ENCODE peak calls at places on chromosome 14, in eight cellular contexts. K is sigmoid colon; R is astrocyte of the spinal cord; N is transverse colon; L is fibroblast of pulmonary artery; Z is CD4-positive, alpha-beta T cell; I is kidney epithelial cell; D is mesothelial cell of epicardium. X is an unnamed sample.

GRCh38 chr14:74891870-74892269 is 10.2 kb downstream of the DLST start:
- DNase-seq in I (no peak), N (no peak), Z (no peak), L (no peak), K (no peak), R (peak), D (no peak), X (no peak)

GRCh38 chr14:23725980-23726746 is 90.0 kb downstream of the DHRS2 start:
- DNase-seq in D (no peak), L (no peak), K (no peak), Z (no peak), I (no peak), N (no peak), R (no peak), X (no peak)

GRCh38 chr14:68979722-68980552 is 835 bp upstream of the ACTN1 start:
- DNase-seq in D (no peak), L (no peak), R (peak), Z (no peak), K (peak), I (no peak), N (peak), X (no peak)

GRCh38 chr14:70753518-70753953 is 55.8 kb downstream of the MAP3K9 start:
- DNase-seq in I (no peak), R (no peak), L (no peak), K (no peak), D (no peak), N (no peak), Z (no peak), X (no peak)

GRCh38 chr14:75307700-75308379 is 29.2 kb downstream of the FOS start:
- DNase-seq in Z (peak), K (peak), R (peak), I (no peak), D (peak), N (peak), L (peak), X (peak)

GRCh38 chr14:24395609-24396580 is 2.9 kb upstream of the NYNRIN start:
- DNase-seq in N (no peak), Z (no peak), I (no peak), K (peak), R (no peak), D (no peak), L (peak), X (no peak)

GRCh38 chr14:54346257-54346656 is 50.5 kb upstream of the CDKN3 start:
- DNase-seq in Z (no peak), L (no peak), R (no peak), D (no peak), I (no peak), K (no peak), N (no peak), X (no peak)

GRCh38 chr14:21539154-21539940 is 13.2 kb upstream of the SALL2 start:
- DNase-seq in N (no peak), L (no peak), R (no peak), K (no peak), Z (no peak), D (no peak), I (no peak), X (no peak)

GRCh38 chr14:103259184-103259583 is 74.9 kb upstream of the EIF5 start:
- DNase-seq in D (no peak), L (no peak), K (no peak), N (no peak), I (no peak), Z (no peak), R (no peak), X (no peak)

GRCh38 chr14:71488703-71489141 is 443.5 kb upstream of the RGS6 start:
- DNase-seq in D (no peak), I (no peak), L (peak), N (no peak), R (peak), Z (no peak), K (no peak), X (no peak)

GRCh38 chr14:77458249-77458950 is 507 bp downstream of the AHSA1 start:
- DNase-seq in R (peak), I (no peak), Z (peak), L (peak), N (peak), D (no peak), K (no peak), X (peak)

GRCh38 chr14:24058260-24058950 is 6.6 kb downstream of the CARMIL3 start:
- DNase-seq in Z (no peak), I (no peak), N (peak), K (peak), L (peak), R (peak), D (no peak), X (peak)

GRCh38 chr14:23361320-23361719 is 3.7 kb downstream of the EFS start:
- DNase-seq in Z (no peak), D (no peak), R (peak), N (no peak), L (peak), K (no peak), I (no peak), X (no peak)

GRCh38 chr14:73714656-73715081 is 485 bp upstream of the PNMA1 start:
- DNase-seq in N (no peak), D (no peak), R (peak), I (no peak), L (no peak), Z (no peak), K (no peak), X (no peak)

GRCh38 chr14:35515916-35516315 is 18.0 kb upstream of the INSM2 start:
- DNase-seq in N (no peak), R (no peak), L (no peak), D (no peak), K (no peak), I (no peak), Z (no peak), X (no peak)

GRCh38 chr14:44952391-44953110 is 9.2 kb downstream of the KLHL28 start:
- DNase-seq in D (no peak), N (no peak), K (no peak), R (no peak), Z (no peak), I (no peak), L (no peak), X (no peak)

GRCh38 chr14:72810201-72810600 is 83.7 kb downstream of the DPF3 start:
- DNase-seq in Z (no peak), I (no peak), D (no peak), R (no peak), L (no peak), N (no peak), K (no peak), X (no peak)

GRCh38 chr14:32657081-32657480 is 281.6 kb upstream of the NPAS3 start:
- DNase-seq in I (no peak), Z (no peak), D (no peak), R (peak), N (peak), L (peak), K (peak), X (no peak)

GRCh38 chr14:74867673-74868072 is 8.3 kb downstream of the PROX2 start:
- DNase-seq in D (no peak), L (peak), Z (peak), R (peak), N (no peak), K (peak), I (no peak), X (peak)

GRCh38 chr14:64388533-64389243 is 535 bp downstream of the MTHFD1 start:
- DNase-seq in N (peak), I (no peak), L (peak), K (no peak), R (peak), Z (peak), D (peak), X (no peak)

GRCh38 chr14:102464006-102464405 is 45.6 kb downstream of the ANKRD9 start:
- DNase-seq in D (no peak), L (no peak), Z (no peak), R (no peak), N (no peak), I (no peak), K (no peak), X (no peak)

GRCh38 chr14:71465316-71465715 is 466.9 kb upstream of the RGS6 start:
- DNase-seq in Z (no peak), L (peak), D (no peak), I (no peak), K (no peak), R (no peak), N (no peak), X (no peak)

GRCh38 chr14:92497391-92497790 is 16.2 kb upstream of the RIN3 start:
- DNase-seq in L (no peak), N (no peak), K (no peak), D (no peak), I (no peak), R (no peak), Z (no peak), X (no peak)

GRCh38 chr14:24053548-24054323 is 1.9 kb downstream of the CARMIL3 start:
- DNase-seq in K (peak), R (no peak), N (no peak), L (no peak), Z (no peak), D (no peak), I (no peak), X (no peak)

GRCh38 chr14:73272393-73272792 is 35.1 kb downstream of the PAPLN start:
- DNase-seq in L (no peak), D (no peak), R (no peak), Z (no peak), N (no peak), I (no peak), K (no peak), X (no peak)

GRCh38 chr14:70886421-70887206 is 20.6 kb upstream of the PCNX1 start:
- DNase-seq in N (peak), L (no peak), Z (no peak), D (no peak), R (no peak), K (no peak), I (no peak), X (no peak)

GRCh38 chr14:103442288-103442687 is 57.1 kb downstream of the MARK3 start:
- DNase-seq in N (no peak), L (peak), D (no peak), R (no peak), Z (no peak), I (no peak), K (no peak), X (no peak)

GRCh38 chr14:31884238-31884637 is 192.9 kb upstream of the ARHGAP5 start:
- DNase-seq in K (no peak), D (no peak), I (no peak), N (no peak), Z (no peak), R (no peak), L (no peak), X (no peak)

GRCh38 chr14:54691525-54692260 is 124.8 kb downstream of the SAMD4A start:
- DNase-seq in N (peak), R (peak), D (peak), L (peak), I (no peak), Z (peak), K (peak), X (peak)

GRCh38 chr14:99773496-99774203 is 19.6 kb upstream of the EML1 start:
- DNase-seq in D (no peak), R (no peak), Z (no peak), K (peak), I (no peak), L (no peak), N (no peak), X (no peak)

GRCh38 chr14:74302160-74302628 is 540 bp downstream of the ABCD4 start:
- DNase-seq in L (peak), K (no peak), I (peak), Z (peak), R (peak), D (no peak), N (no peak), X (no peak)

GRCh38 chr14:53022593-53022992 is 71.7 kb upstream of the FERMT2 start:
- DNase-seq in R (no peak), I (no peak), N (no peak), K (no peak), D (no peak), Z (no peak), L (no peak), X (no peak)

GRCh38 chr14:103716091-103716801 is 636 bp downstream of the ZFYVE21 start:
- DNase-seq in D (no peak), L (no peak), Z (peak), K (no peak), N (peak), I (no peak), R (no peak), X (no peak)

GRCh38 chr14:89137514-89138163 is 279.4 kb downstream of the FOXN3 start:
- DNase-seq in D (no peak), N (no peak), R (peak), I (peak), K (no peak), Z (no peak), L (peak), X (no peak)

GRCh38 chr14:72618424-72618823 is 275.5 kb downstream of the DPF3 start:
- DNase-seq in Z (no peak), K (no peak), R (no peak), I (no peak), L (no peak), D (no peak), N (no peak), X (no peak)

GRCh38 chr14:26175659-26176058 is 422.2 kb downstream of the NOVA1 start:
- DNase-seq in R (no peak), D (no peak), Z (no peak), L (no peak), K (no peak), I (no peak), N (no peak), X (no peak)

GRCh38 chr14:24418492-24418873 is 11.0 kb downstream of the CBLN3 start:
- DNase-seq in K (no peak), I (no peak), R (no peak), D (no peak), N (peak), L (peak), Z (no peak), X (no peak)

GRCh38 chr14:105933238-105933637 is 406.9 kb downstream of the TMEM121 start:
- DNase-seq in R (no peak), L (no peak), N (no peak), D (no peak), K (no peak), I (no peak), Z (no peak), X (no peak)

GRCh38 chr14:62694075-62694474 is 351.2 kb downstream of the KCNH5 start:
- DNase-seq in R (peak), K (no peak), D (no peak), N (no peak), Z (no peak), L (peak), I (no peak), X (no peak)

DNA sequence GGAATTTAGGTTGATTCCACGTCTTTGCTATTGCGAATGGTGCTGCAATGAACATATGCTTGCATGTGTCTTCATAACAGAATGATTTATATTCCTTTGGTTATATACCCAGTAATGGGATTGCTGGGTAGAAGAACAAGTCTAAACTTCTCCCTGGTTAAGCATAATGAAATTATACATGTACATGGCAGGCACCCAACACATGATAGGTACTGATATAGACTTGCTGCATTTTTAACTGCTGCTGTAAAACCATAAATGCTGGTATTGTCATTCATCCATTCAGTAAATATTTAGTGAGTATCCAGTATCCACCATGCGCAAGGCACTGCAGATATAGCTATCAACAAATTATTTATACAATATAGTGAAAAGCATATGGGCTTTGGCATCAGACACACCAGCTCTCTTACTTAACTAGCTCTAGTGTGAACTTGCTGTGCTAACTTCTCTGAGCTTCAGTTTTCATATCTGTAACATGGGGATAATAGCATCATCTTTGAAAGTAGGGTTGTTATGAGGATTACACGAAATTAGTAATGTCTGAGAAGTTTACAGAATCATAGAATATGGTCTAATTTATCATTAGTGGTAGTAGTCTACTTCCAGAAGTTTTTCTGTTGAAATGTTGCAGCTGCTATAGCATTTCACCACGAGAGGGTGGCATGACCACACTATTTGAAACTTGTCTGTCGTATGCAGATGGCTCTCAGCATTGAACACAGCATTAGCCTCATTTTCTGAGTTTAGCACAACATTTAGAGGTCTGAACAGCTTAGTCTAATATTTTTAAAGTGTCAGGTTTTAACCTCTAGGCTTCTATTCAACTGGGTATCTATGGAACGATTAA is 32.0 kb upstream of the SEL1L start:
- DNase-seq in N (no peak), I (no peak), D (no peak), R (no peak), L (peak), K (no peak), Z (no peak), X (no peak)
- TF ChIP-seq CTCF in N (peak), I (peak), D (peak), R (peak), L (peak), K (peak), Z (no peak), X (no peak)

GRCh38 chr14:95329941-95330340 is 10.2 kb upstream of the CLMN start:
- DNase-seq in K (no peak), I (no peak), R (no peak), D (no peak), N (no peak), L (no peak), Z (no peak), X (no peak)
- TF ChIP-seq CTCF in K (no peak), I (no peak), R (no peak), D (no peak), N (no peak), L (no peak), Z (no peak), X (no peak)

DNA sequence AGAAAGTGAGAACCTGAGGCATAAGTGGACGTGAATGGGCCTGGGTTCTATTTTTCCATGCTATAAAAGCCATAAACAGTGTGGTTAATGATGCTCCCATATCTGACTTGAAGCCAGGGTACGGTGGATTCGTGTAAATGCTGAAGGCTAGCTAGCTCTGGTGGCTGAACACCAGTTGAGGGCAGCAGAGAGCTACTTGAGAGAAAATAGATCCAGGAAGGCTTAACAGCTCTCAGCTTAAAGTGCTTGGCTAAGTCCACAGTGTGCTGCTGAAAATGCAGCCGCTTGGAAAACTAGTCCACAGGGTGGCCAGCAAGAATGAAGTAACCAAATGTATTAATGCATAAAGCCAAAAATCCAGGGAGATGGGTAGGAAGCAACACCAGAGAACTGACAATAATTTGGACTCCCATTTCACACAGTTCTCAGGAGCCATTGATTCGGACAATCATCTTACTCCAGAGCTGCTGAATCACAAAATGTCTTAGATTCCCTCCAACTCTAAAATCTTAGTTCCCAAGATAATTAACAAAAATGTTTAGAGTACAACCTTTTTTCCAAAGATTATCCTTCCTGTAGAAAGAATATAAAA is 15.0 kb upstream of the FOXG1 start:
- DNase-seq in Z (no peak), K (no peak), R (peak), D (no peak), I (no peak), L (peak), N (no peak), X (no peak)
- TF ChIP-seq CTCF in Z (no peak), K (no peak), R (peak), D (peak), I (peak), L (peak), N (peak), X (no peak)

DNA sequence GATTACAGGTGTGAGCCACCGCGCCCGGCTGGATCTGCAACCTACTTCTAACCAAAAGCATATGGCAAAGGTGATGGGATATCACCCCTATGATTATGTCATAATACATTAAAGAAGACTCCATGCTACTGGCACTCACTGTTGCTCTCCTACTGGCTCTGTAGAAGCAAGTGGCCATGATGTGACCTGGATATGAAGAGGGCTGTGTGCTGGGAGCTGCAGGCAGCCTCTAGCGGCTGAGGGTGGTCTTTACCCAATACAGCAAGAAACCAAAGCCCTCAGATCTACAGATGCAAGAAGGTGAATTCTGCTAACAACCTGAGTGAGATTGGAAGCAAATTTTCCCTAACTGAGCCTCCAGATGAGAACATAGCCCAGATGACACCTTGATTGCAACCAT is 34.2 kb upstream of the TRIM9 start:
- DNase-seq in L (no peak), N (no peak), Z (no peak), R (no peak), I (no peak), K (no peak), D (no peak), X (no peak)
- TF ChIP-seq CTCF in L (peak), N (no peak), Z (no peak), R (no peak), I (no peak), K (no peak), D (no peak), X (no peak)

DNA sequence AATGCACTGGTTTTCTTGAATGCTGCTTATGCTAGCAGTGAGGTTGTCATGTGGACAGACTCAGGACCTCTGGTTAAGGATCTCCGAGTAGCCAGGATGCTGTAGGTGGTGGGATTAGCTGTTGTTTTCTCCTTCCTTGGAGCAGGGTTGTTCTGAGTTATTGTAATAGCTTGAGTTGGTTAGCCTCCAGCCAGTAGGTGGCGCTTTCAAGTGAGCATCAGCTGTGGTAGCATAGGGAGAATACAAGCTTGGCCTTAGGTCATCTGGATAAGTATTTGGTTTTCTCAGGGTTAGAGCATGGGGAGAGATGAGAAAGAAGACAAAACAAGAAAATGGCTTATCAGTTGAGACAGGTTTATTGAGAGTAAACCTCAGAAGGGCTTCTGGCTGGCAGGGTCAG is 299.7 kb upstream of the FBXO33 start:
- DNase-seq in I (no peak), N (no peak), L (no peak), Z (no peak), R (no peak), D (no peak), K (no peak), X (no peak)
- TF ChIP-seq CTCF in I (peak), N (no peak), L (no peak), Z (no peak), R (peak), D (no peak), K (no peak), X (no peak)

DNA sequence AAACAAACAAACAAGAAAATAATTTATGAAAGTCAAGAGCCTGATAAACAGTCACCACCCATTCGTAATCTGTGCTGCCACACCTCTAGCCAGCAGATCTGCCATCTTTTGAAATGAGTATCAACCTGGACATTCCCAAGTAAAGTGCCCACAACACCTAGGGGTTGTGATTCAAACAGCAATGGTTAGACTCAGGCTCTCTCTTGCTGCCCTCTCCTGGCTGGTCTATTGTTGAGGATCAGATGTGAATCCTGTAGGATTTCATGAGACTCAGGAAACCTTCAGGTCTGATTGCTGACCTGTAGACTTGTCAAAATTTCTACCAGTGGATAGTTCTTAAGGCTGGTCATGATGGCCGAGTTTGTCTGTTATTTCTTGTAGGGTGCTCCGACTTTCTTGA is 26.8 kb downstream of the DGLUCY start:
- DNase-seq in N (peak), L (peak), Z (no peak), D (no peak), K (no peak), R (peak), I (no peak), X (no peak)
- TF ChIP-seq CTCF in N (peak), L (peak), Z (no peak), D (no peak), K (peak), R (peak), I (no peak), X (no peak)

X was measured in natural killer cell.